ENCODE peak calls at places on chromosomes 12 and 14, in six cellular contexts. W is stimulated activated CD4-positive, alpha-beta T cell treated with anti-CD3 and anti-CD28 coated beads, Interleukin-1b, Interleukin-23, amount 100 ng/mL, for 24 hours; S is AG08396; L is mucosa of gallbladder; J is COR-L47; X is stimulated activated CD8-positive, alpha-beta memory T cell treated with anti-CD3 and anti-CD28 coated beads, Interleukin-4, amount 100 ng/mL, for 24 hours. T is an unnamed sample.

GRCh38 chr14:26606729-26607128 is 8.9 kb upstream of the NOVA1 start:
- DNase-seq in X (no peak), S (no peak), L (no peak), J (no peak), W (no peak), T (no peak)

GRCh38 chr14:70988452-70988851 is 81.2 kb downstream of the PCNX1 start:
- DNase-seq in X (no peak), W (no peak), J (no peak), S (no peak), L (no peak), T (no peak)

GRCh38 chr14:96176811-96177211 is 27.8 kb upstream of the BDKRB2 start:
- DNase-seq in L (peak), J (no peak), X (no peak), S (peak), W (no peak), T (no peak)

GRCh38 chr12:46946137-46946536 is 120.3 kb upstream of the SLC38A4 start:
- DNase-seq in J (no peak), W (no peak), S (no peak), L (no peak), X (no peak), T (no peak)

GRCh38 chr12:6758511-6758910 is 5.6 kb upstream of the MLF2 start:
- DNase-seq in X (no peak), L (no peak), S (no peak), J (no peak), W (no peak), T (no peak)

GRCh38 chr12:24945822-24946221 is 3.1 kb downstream of the BCAT1 start:
- DNase-seq in W (no peak), X (no peak), S (no peak), J (no peak), L (no peak), T (no peak)

GRCh38 chr12:59472273-59472672 is 123.6 kb upstream of the SLC16A7 start:
- DNase-seq in J (no peak), S (no peak), X (no peak), W (no peak), L (no peak), T (no peak)

GRCh38 chr14:65211341-65211987 is 109.1 kb upstream of the MAX start:
- DNase-seq in S (peak), W (no peak), J (no peak), L (no peak), X (no peak), T (no peak)

GRCh38 chr12:41466762-41467270 is 278.7 kb downstream of the PDZRN4 start:
- DNase-seq in L (peak), J (no peak), X (no peak), W (no peak), S (no peak), T (no peak)

GRCh38 chr12:94872671-94873367 is 130.7 kb downstream of the NDUFA12 start:
- DNase-seq in W (no peak), S (no peak), J (peak), L (no peak), X (no peak), T (peak)

GRCh38 chr12:79634957-79635471 is 55.8 kb downstream of the PAWR start:
- DNase-seq in J (no peak), S (no peak), X (no peak), W (no peak), L (no peak), T (no peak)

GRCh38 chr12:69666798-69667197 is 32.3 kb downstream of the BEST3 start:
- DNase-seq in S (no peak), J (no peak), L (no peak), X (no peak), W (no peak), T (no peak)